ENCODE peak calls at places on chromosome 7, in five cellular contexts. H, L, J, R and S are unnamed samples. For H3K36me3, the result is how much of the 10 kb centered on the place peaks cover.

GRCh38 chr7:76509931-76510877 is at the start of gene UPK3B:
- DNase-seq in H (no peak), L (peak), J (peak), R (no peak), S (peak)

GRCh38 chr7:55517191-55517633 is 55.1 kb downstream of the VOPP1 start:
- DNase-seq in H (no peak), L (no peak), J (no peak), R (no peak), S (no peak)

GRCh38 chr7:129264534-129264933 is 39.7 kb downstream of the AHCYL2 start:
- DNase-seq in H (no peak), L (no peak), J (no peak), R (no peak), S (no peak)

GRCh38 chr7:125506331-125506730 is 576.7 kb upstream of the POT1 start:
- DNase-seq in H (no peak), L (no peak), J (no peak), R (no peak), S (peak)

GRCh38 chr7:129990403-129991192 is 37.8 kb upstream of the UBE2H start:
- DNase-seq in H (no peak), L (no peak), J (no peak), R (no peak), S (peak)

GRCh38 chr7:46173526-46174191 is 252.6 kb upstream of the IGFBP3 start:
- DNase-seq in H (no peak), L (no peak), J (no peak), R (no peak), S (no peak)

GRCh38 chr7:155808551-155809331 is 3.5 kb downstream of the SHH start:
- DNase-seq in H (peak), L (no peak), J (no peak), R (no peak), S (peak)

GRCh38 chr7:55246181-55246580 is 119.0 kb upstream of the LANCL2 start:
- DNase-seq in H (no peak), L (no peak), J (no peak), R (no peak), S (no peak)

GRCh38 chr7:142384508-142384922 is 126.7 kb upstream of the PRSS58 start:
- DNase-seq in H (no peak), L (no peak), J (peak), R (no peak), S (no peak)

GRCh38 chr7:73612598-73613269 is 11.6 kb downstream of the MLXIPL start:
- DNase-seq in H (peak), L (no peak), J (peak), R (no peak), S (peak)

GRCh38 chr7:83468251-83468739 is 180.6 kb downstream of the SEMA3E start:
- DNase-seq in H (peak), L (peak), J (peak), R (peak), S (peak)

GRCh38 chr7:98811299-98811698 is 58.5 kb downstream of the TMEM130 start:
- DNase-seq in H (no peak), L (no peak), J (no peak), R (no peak), S (no peak)

GRCh38 chr7:42527004-42527403 is 290.0 kb upstream of the GLI3 start:
- DNase-seq in H (no peak), L (no peak), J (no peak), R (no peak), S (peak)

GRCh38 chr7:2936301-2936700 is 92.2 kb upstream of the GNA12 start:
- DNase-seq in H (no peak), L (peak), J (no peak), R (no peak), S (no peak)

GRCh38 chr7:2936891-2937580 is 92.9 kb upstream of the GNA12 start:
- DNase-seq in H (no peak), L (no peak), J (no peak), R (no peak), S (peak)

GRCh38 chr7:2934211-2934731 is 90.2 kb upstream of the GNA12 start:
- DNase-seq in H (no peak), L (peak), J (peak), R (no peak), S (peak)

GRCh38 chr7:2932761-2933251 is 88.7 kb upstream of the GNA12 start:
- DNase-seq in H (no peak), L (peak), J (no peak), R (no peak), S (peak)

GRCh38 chr7:2934984-2935740 is 91.1 kb upstream of the GNA12 start:
- DNase-seq in H (no peak), L (peak), J (no peak), R (no peak), S (peak)
- H3K36me3 ChIP-seq in H (under half), L (under half), J (under half), R (under half), S (under half)

GRCh38 chr7:13476881-13477444 is 512.5 kb downstream of the ETV1 start:
- DNase-seq in H (no peak), L (no peak), J (no peak), R (no peak), S (no peak)
- TF ChIP-seq CTCF in H (no peak), L (peak), J (no peak), R (no peak), S (peak)

DNA sequence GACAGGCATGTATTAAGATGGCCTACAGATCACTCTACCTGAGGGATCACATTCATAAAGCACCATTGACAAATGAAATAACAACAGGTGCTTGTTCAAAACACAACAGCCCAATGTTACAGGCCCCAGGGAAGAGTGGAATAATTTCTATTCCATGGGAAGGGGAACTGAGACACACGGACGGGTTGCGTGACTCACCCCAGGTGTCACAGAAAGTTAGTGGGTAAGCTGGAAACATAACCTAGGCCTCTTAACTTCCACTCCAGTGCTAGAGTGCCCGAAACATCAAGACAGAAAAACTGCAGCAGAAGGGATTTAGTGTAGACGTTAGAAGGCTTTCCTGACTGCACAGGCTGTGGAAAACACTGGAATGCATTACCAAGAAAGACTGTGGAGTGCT is 48.3 kb downstream of the SLC37A3 start:
- DNase-seq in H (no peak), L (no peak), J (no peak), R (no peak), S (no peak)
- H3K36me3 ChIP-seq in H (under half), L (under half), J (under half), R (under half), S (half or more)

DNA sequence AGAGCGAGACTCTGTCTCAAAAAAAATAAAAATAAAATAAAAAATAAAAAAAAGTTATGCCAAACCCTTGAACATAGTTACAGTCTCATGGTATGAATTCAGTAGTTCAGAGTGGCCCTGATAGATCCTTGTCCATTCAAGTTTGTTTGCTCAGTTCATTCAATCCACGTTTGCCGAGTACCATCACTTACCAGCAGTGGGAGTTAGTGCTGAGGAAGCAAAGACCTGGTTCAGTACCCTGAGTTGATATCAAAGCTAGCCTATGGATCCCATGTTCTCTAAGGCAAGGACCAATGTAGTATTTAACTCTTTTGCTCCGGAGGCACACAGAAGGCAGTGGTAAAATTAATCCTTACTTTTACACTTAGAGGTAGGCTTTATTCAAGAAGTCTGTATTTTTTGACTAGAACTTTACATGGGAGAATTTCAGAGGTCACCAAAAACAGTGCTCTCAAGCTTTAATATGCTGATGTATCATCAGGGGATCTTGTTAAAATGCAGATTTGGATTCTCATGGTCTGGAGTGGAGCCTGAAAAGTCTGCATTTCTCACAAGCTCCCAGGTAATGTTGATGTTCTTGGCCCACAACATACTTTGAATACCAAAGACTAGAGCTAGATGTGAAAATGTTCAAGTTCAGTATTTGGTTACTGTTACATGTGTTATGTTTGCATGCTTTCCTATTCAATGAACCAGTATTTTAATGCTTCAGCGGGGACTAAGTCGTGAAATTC is 38.1 kb upstream of the HBP1 start:
- DNase-seq in H (no peak), L (no peak), J (no peak), R (no peak), S (peak)
- TF ChIP-seq CTCF in H (no peak), L (peak), J (no peak), R (no peak), S (peak)

GRCh38 chr7:143397710-143398530 is 10.7 kb downstream of the EPHA1 start:
- DNase-seq in H (no peak), L (no peak), J (no peak), R (no peak), S (no peak)
- H3K36me3 ChIP-seq in H (under half), L (under half), J (under half), R (under half), S (under half)

DNA sequence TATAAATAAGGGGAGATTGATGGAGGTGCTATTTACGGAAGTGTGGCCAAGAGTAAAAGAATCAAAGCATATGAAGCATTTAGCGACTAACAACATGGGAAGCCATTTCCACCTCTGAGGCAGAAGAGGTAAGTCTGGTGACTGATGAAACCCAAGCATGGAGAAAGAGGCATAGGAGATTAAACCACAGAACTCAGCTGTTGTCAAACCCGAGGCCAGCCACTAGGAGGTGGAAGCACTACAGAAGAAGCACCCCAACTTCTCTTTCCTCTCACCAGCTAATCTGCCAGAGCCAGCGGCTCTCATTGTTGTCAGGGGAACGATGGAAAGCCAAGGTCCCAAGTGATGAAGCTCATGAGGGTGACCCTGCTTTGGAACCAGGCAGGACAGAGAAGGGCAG is 19.6 kb upstream of the CNTNAP2 start:
- DNase-seq in H (no peak), L (peak), J (no peak), R (no peak), S (peak)
- TF ChIP-seq CTCF in H (no peak), L (peak), J (no peak), R (no peak), S (peak)

GRCh38 chr7:2201128-2201527 is 31.6 kb downstream of the MAD1L1 start:
- DNase-seq in H (no peak), L (peak), J (no peak), R (no peak), S (no peak)

GRCh38 chr7:2199528-2199927 is 33.2 kb downstream of the MAD1L1 start:
- DNase-seq in H (no peak), L (peak), J (no peak), R (no peak), S (peak)

GRCh38 chr7:2201686-2202360 is 30.9 kb downstream of the MAD1L1 start:
- DNase-seq in H (no peak), L (peak), J (no peak), R (no peak), S (peak)

GRCh38 chr7:2199956-2200583 is 32.7 kb downstream of the MAD1L1 start:
- DNase-seq in H (no peak), L (peak), J (no peak), R (no peak), S (no peak)

GRCh38 chr7:2200584-2200980 is 32.2 kb downstream of the MAD1L1 start:
- DNase-seq in H (no peak), L (no peak), J (no peak), R (no peak), S (peak)
- H3K36me3 ChIP-seq in H (under half), L (under half), J (under half), R (under half), S (under half)